ENCODE peak calls at places on chromosomes 12 and 14, in eight cellular contexts. I is AG04450, U is LoVo, N is astrocyte of the spinal cord, A is progenitor cell of endocrine pancreas, L is Peyer's patch, B is NCI-H1092 treated with DMSO at 0.1 percent for 48 hours, X is bronchial epithelial cell. D is an unnamed sample.
A peak's percentile ranks its signal among the peaks of the same experiment; 100 is the strongest.

GRCh38 chr12:57242691-57243454 is 8.1 kb downstream of the STAC3 start:
- DNase-seq in I (no peak), U (peak; percentile 53), N (peak; percentile 47), A (peak; percentile 88), L (peak; percentile 76), B (peak; percentile 69), X (peak; percentile 42), D (peak; percentile 27)

GRCh38 chr12:98385636-98386035 is 129.8 kb upstream of the TMPO start:
- DNase-seq in I (no peak), U (no peak), N (no peak), A (no peak), L (no peak), B (no peak), X (no peak), D (no peak)

GRCh38 chr12:61538951-61539350 is 721.3 kb upstream of the USP15 start:
- DNase-seq in I (no peak), U (no peak), N (no peak), A (no peak), L (no peak), B (no peak), X (peak; percentile 41), D (peak; percentile 12)

GRCh38 chr14:89507521-89507920 is 90.5 kb upstream of the FOXN3 start:
- DNase-seq in I (no peak), U (peak; percentile 14), N (peak; percentile 76), A (no peak), L (no peak), B (no peak), X (peak; percentile 96), D (no peak)

GRCh38 chr12:125172231-125172850 is 107.1 kb downstream of the AACS start:
- DNase-seq in I (no peak), U (no peak), N (no peak), A (no peak), L (no peak), B (no peak), X (no peak), D (no peak)

GRCh38 chr12:52715416-52715815 is 12.1 kb upstream of the KRT77 start:
- DNase-seq in I (no peak), U (no peak), N (no peak), A (peak; percentile 41), L (peak; percentile 58), B (no peak), X (peak; percentile 10), D (no peak)

GRCh38 chr12:132263061-132263360 is 66.4 kb downstream of the GALNT9 start:
- DNase-seq in I (no peak), U (no peak), N (no peak), A (no peak), L (no peak), B (no peak), X (no peak), D (no peak)

GRCh38 chr12:121776190-121777098 is 17.0 kb downstream of the RHOF start:
- DNase-seq in I (no peak), U (peak; percentile 70), N (peak; percentile 53), A (peak; percentile 70), L (peak; percentile 91), B (peak; percentile 19), X (no peak), D (peak; percentile 19)

GRCh38 chr14:33855672-33856071 is 95.2 kb downstream of the EGLN3 start:
- DNase-seq in I (no peak), U (no peak), N (no peak), A (no peak), L (no peak), B (no peak), X (no peak), D (no peak)

GRCh38 chr12:38720661-38721060 is 184.7 kb downstream of the CPNE8 start:
- DNase-seq in I (no peak), U (no peak), N (no peak), A (no peak), L (no peak), B (no peak), X (no peak), D (no peak)

GRCh38 chr12:53071591-53072551 is 7.3 kb downstream of the SPRYD3 start:
- DNase-seq in I (no peak), U (no peak), N (no peak), A (no peak), L (peak; percentile 52), B (peak; percentile 54), X (no peak), D (no peak)

D was measured in AML-193.